ENCODE peak calls at places on chromosomes 13 and 19, in nine cellular contexts. F is mucosa of descending colon, Q is lower leg skin, Y is fibroblast of pulmonary artery, A is tibial nerve, D is GM13977, P is epithelial cell of esophagus, E is GM10248, M is cardiac fibroblast. Z is an unnamed sample.

GRCh38 chr13:90256746-90257145 is 1090.7 kb upstream of the MIR17HG start:
- DNase-seq in Y (no peak), F (no peak), M (no peak), P (no peak), A (no peak), D (no peak), Q (no peak), E (no peak), Z (no peak)

GRCh38 chr13:34462843-34463242 is 479.2 kb upstream of the NBEA start:
- DNase-seq in F (no peak), M (peak), Y (peak), Q (no peak), A (no peak), D (no peak), P (peak), E (no peak), Z (no peak)

GRCh38 chr19:46296722-46297431 is at the start of gene HIF3A:
- DNase-seq in E (no peak), Q (no peak), F (peak), P (no peak), Y (peak), M (no peak), A (peak), D (no peak), Z (no peak)

GRCh38 chr19:30447276-30447870 is 75.2 kb downstream of the ZNF536 start:
- DNase-seq in P (no peak), A (no peak), Y (no peak), F (no peak), M (no peak), D (no peak), E (no peak), Q (no peak), Z (no peak)

GRCh38 chr13:99275093-99275469 is 16.9 kb upstream of the GPR18 start:
- DNase-seq in D (no peak), Y (peak), M (peak), E (no peak), Q (no peak), F (no peak), P (peak), A (no peak), Z (no peak)

GRCh38 chr13:27450921-27451461 is 627 bp upstream of the MTIF3 start:
- DNase-seq in F (peak), Q (no peak), P (peak), Y (peak), D (peak), E (peak), M (peak), A (no peak), Z (peak)

GRCh38 chr19:4967738-4968461 is 1.0 kb upstream of the KDM4B start:
- DNase-seq in P (peak), D (no peak), A (no peak), F (no peak), E (no peak), Q (no peak), M (peak), Y (no peak), Z (no peak)

GRCh38 chr13:41061914-41062837 is 867 bp downstream of the WBP4 start:
- DNase-seq in P (peak), A (peak), Y (peak), Q (no peak), M (peak), E (no peak), F (no peak), D (no peak), Z (no peak)

GRCh38 chr13:73467103-73467502 is 408.3 kb downstream of the KLF5 start:
- DNase-seq in M (no peak), F (no peak), Q (no peak), A (no peak), P (peak), E (no peak), Y (peak), D (no peak), Z (no peak)

GRCh38 chr19:5154799-5155426 is 185.7 kb downstream of the PTPRS start:
- DNase-seq in D (no peak), E (no peak), F (no peak), Y (no peak), A (no peak), Q (no peak), M (no peak), P (no peak), Z (no peak)

GRCh38 chr19:4474504-4475136 is 2.5 kb downstream of the HDGFL2 start:
- DNase-seq in F (no peak), M (peak), D (peak), E (peak), A (no peak), Q (no peak), P (peak), Y (peak), Z (no peak)

GRCh38 chr13:111005364-111005763 is 90.5 kb upstream of the ANKRD10 start:
- DNase-seq in E (no peak), Y (peak), M (no peak), A (no peak), P (peak), Q (no peak), D (no peak), F (no peak), Z (no peak)

GRCh38 chr13:103029798-103030197 is 36.4 kb downstream of the SLC10A2 start:
- DNase-seq in F (no peak), E (no peak), M (no peak), P (no peak), Y (no peak), A (no peak), Q (no peak), D (no peak), Z (no peak)

GRCh38 chr19:49801966-49802661 is 11.0 kb downstream of the FUZ start:
- DNase-seq in P (peak), D (no peak), E (no peak), Y (peak), M (peak), A (peak), F (peak), Q (peak), Z (no peak)

GRCh38 chr13:97258801-97259200 is 36.7 kb downstream of the MBNL2 start:
- DNase-seq in E (no peak), Y (peak), Q (no peak), D (no peak), A (no peak), P (no peak), F (no peak), M (peak), Z (no peak)

GRCh38 chr13:98254541-98254940 is 77.5 kb upstream of the RNF113B start:
- DNase-seq in E (no peak), P (no peak), D (no peak), F (no peak), Y (no peak), Q (no peak), M (no peak), A (no peak), Z (no peak)

GRCh38 chr19:55253842-55254624 is 4.8 kb downstream of the PPP6R1 start:
- DNase-seq in A (no peak), E (peak), P (no peak), F (peak), D (peak), Y (no peak), M (no peak), Q (no peak), Z (peak)

GRCh38 chr19:2356036-2356646 is 3.9 kb upstream of the TMPRSS9 start:
- DNase-seq in F (no peak), M (no peak), D (no peak), Y (no peak), A (no peak), E (no peak), P (no peak), Q (no peak), Z (no peak)

GRCh38 chr19:46383171-46383815 is 30.1 kb downstream of the CCDC8 start:
- DNase-seq in E (no peak), A (no peak), Y (no peak), F (no peak), M (no peak), P (no peak), D (no peak), Q (no peak), Z (no peak)

GRCh38 chr19:5036733-5037681 is 68.1 kb downstream of the KDM4B start:
- DNase-seq in A (peak), M (peak), F (no peak), Y (peak), P (peak), D (no peak), Q (no peak), E (no peak), Z (no peak)

GRCh38 chr13:80239571-80240255 is 101.2 kb downstream of the SPRY2 start:
- DNase-seq in A (no peak), E (no peak), M (no peak), D (no peak), F (no peak), P (peak), Y (no peak), Q (no peak), Z (no peak)

GRCh38 chr13:42970824-42971669 is 21.0 kb downstream of the EPSTI1 start:
- DNase-seq in F (peak), Q (no peak), A (peak), Y (peak), P (peak), M (peak), D (peak), E (peak), Z (no peak)

GRCh38 chr13:68982961-68983619 is 1124.5 kb upstream of the ATXN8OS start:
- DNase-seq in M (no peak), D (no peak), Q (no peak), A (no peak), P (no peak), F (no peak), E (no peak), Y (no peak), Z (no peak)

GRCh38 chr19:47221890-47222289 is 9.1 kb downstream of the BBC3 start:
- DNase-seq in A (no peak), Q (no peak), M (no peak), E (no peak), P (no peak), F (no peak), D (no peak), Y (no peak), Z (no peak)

GRCh38 chr19:19338082-19338481 is 17.5 kb downstream of the MAU2 start:
- DNase-seq in D (no peak), E (no peak), F (no peak), P (no peak), Q (no peak), Y (peak), M (peak), A (no peak), Z (no peak)

GRCh38 chr19:4830768-4831265 is 695 bp downstream of the TICAM1 start:
- DNase-seq in Q (no peak), A (no peak), F (no peak), P (peak), D (no peak), M (no peak), Y (no peak), E (no peak), Z (no peak)

GRCh38 chr13:28423010-28423409 is 71.9 kb downstream of the FLT1 start:
- DNase-seq in P (no peak), D (no peak), Q (peak), M (no peak), F (peak), Y (no peak), A (peak), E (peak), Z (peak)

GRCh38 chr13:57740719-57741118 is 109.2 kb downstream of the PCDH17 start:
- DNase-seq in Y (peak), P (no peak), F (no peak), A (no peak), M (peak), E (no peak), D (no peak), Q (no peak), Z (no peak)

GRCh38 chr13:80726895-80727294 is 386.0 kb upstream of the SPRY2 start:
- DNase-seq in A (no peak), F (no peak), E (no peak), P (no peak), Q (no peak), M (no peak), D (no peak), Y (no peak), Z (no peak)

GRCh38 chr13:21463424-21463823 is 4.3 kb upstream of the ZDHHC20 start:
- DNase-seq in F (no peak), D (no peak), A (no peak), Q (no peak), P (no peak), M (no peak), E (no peak), Y (no peak), Z (no peak)

GRCh38 chr19:15136234-15136954 is 29.2 kb downstream of the SYDE1 start:
- DNase-seq in A (no peak), D (no peak), Q (peak), E (no peak), M (peak), F (no peak), P (peak), Y (no peak), Z (no peak)

DNA sequence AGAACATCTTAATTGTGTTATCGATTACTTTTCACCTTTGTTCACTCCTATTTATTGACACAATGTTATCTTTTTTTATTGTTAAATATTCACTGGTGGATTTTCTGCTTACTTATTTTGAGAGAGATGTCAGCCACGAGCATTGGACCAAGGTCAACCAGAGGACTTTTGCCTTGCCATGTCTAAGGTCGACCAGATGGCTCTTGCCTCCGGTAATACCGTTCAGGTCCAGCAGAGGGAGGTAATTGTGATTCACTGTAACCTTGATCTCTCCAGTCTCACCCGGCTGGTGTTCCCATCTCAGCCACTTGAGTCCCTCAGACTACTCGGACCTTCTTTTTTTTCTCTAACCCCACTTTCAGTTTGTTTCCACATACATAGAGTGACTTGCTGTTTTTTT is 1438.1 kb downstream of the UQCRFS1 start:
- DNase-seq in F (no peak), Q (no peak), Y (no peak), P (no peak), M (peak), D (no peak), A (no peak), E (no peak), Z (no peak)
- TF ChIP-seq CTCF in F (no peak), Q (no peak), Y (peak), P (peak), M (peak), D (peak), A (no peak), E (no peak), Z (no peak)

GRCh38 chr19:33248954-33249613 is 23.4 kb upstream of the SLC7A10 start:
- DNase-seq in F (no peak), M (no peak), D (no peak), Y (no peak), P (no peak), A (no peak), Q (no peak), E (no peak), Z (no peak)
- TF ChIP-seq CTCF in F (no peak), M (no peak), D (no peak), Y (no peak), P (no peak), A (no peak), Q (no peak), E (no peak), Z (no peak)

GRCh38 chr19:31548941-31549340 is 199.7 kb upstream of the TSHZ3 start:
- DNase-seq in M (peak), Y (peak), F (peak), E (no peak), Q (no peak), A (no peak), P (peak), D (no peak), Z (no peak)
- TF ChIP-seq CTCF in M (peak), Y (peak), F (no peak), E (no peak), Q (no peak), A (no peak), P (no peak), D (no peak), Z (no peak)

GRCh38 chr19:50890422-50891252 is 17.4 kb downstream of the KLK2 start:
- DNase-seq in E (no peak), P (peak), Y (no peak), A (no peak), M (peak), F (no peak), D (no peak), Q (no peak), Z (no peak)

GRCh38 chr19:50894478-50895356 is 16.5 kb downstream of the KLK4 start:
- DNase-seq in D (no peak), E (no peak), Y (no peak), P (no peak), Q (no peak), F (no peak), M (no peak), A (no peak), Z (no peak)

GRCh38 chr19:50891253-50891625 is 18.0 kb downstream of the KLK2 start:
- DNase-seq in Q (no peak), F (no peak), M (no peak), D (no peak), P (no peak), Y (no peak), E (no peak), A (no peak), Z (no peak)

GRCh38 chr19:50896591-50897190 is 14.5 kb downstream of the KLK4 start:
- DNase-seq in P (peak), Q (peak), A (no peak), M (peak), Y (peak), E (peak), D (peak), F (no peak), Z (peak)

GRCh38 chr19:50893047-50893737 is 18.0 kb downstream of the KLK4 start:
- DNase-seq in E (no peak), F (no peak), A (no peak), D (no peak), P (no peak), Q (no peak), Y (no peak), M (no peak), Z (no peak)
- TF ChIP-seq CTCF in E (no peak), F (no peak), A (no peak), D (peak), P (no peak), Q (no peak), Y (no peak), M (no peak), Z (no peak)

Z was measured in activated B cell treated with CpG ODN at 0.5 μM for 24 hours.